ENCODE peak calls at places on chromosomes 3 and 15, in eight cellular contexts. X is cardiac muscle cell; F is NT2/D1; T is OCI-LY7; H is neuronal stem cell; G is CD8-positive, alpha-beta T cell; K is kidney epithelial cell; B is left ventricle myocardium inferior. Z is an unnamed sample.

GRCh38 chr3:183931881-183932280 is 47.2 kb upstream of the PARL start:
- DNase-seq in X (no peak), H (no peak), B (no peak), K (no peak), F (no peak), T (no peak), G (no peak), Z (no peak)

GRCh38 chr3:150312018-150312657 is 96.0 kb upstream of the TSC22D2 start:
- DNase-seq in X (no peak), K (no peak), G (no peak), T (no peak), H (no peak), F (no peak), B (no peak), Z (no peak)

GRCh38 chr15:77327168-77327567 is 92.7 kb downstream of the PEAK1 start:
- DNase-seq in F (no peak), K (no peak), H (no peak), G (no peak), X (no peak), T (no peak), B (no peak), Z (no peak)

GRCh38 chr15:31392761-31393401 is 66.2 kb downstream of the KLF13 start:
- DNase-seq in G (peak), K (no peak), T (peak), B (peak), X (peak), H (no peak), F (no peak), Z (no peak)

GRCh38 chr15:63083046-63083445 is 38.6 kb upstream of the LACTB start:
- DNase-seq in T (no peak), K (no peak), H (no peak), G (no peak), B (peak), X (no peak), F (no peak), Z (no peak)

GRCh38 chr15:32889189-32889588 is 171.4 kb downstream of the GREM1 start:
- DNase-seq in B (no peak), K (no peak), X (no peak), G (no peak), H (no peak), T (no peak), F (no peak), Z (no peak)

GRCh38 chr15:99433026-99433756 is 132.6 kb upstream of the MEF2A start:
- DNase-seq in K (no peak), H (no peak), G (peak), F (no peak), B (peak), X (peak), T (no peak), Z (no peak)

GRCh38 chr15:75061272-75061671 is 37.9 kb downstream of the PPCDC start:
- DNase-seq in H (no peak), K (no peak), T (no peak), B (no peak), G (peak), F (no peak), X (no peak), Z (no peak)

GRCh38 chr15:45123397-45123796 is 6.3 kb downstream of the DUOXA1 start:
- DNase-seq in B (no peak), X (no peak), H (no peak), K (no peak), T (no peak), G (no peak), F (no peak), Z (no peak)

GRCh38 chr3:115085197-115085865 is 61.8 kb downstream of the ZBTB20 start:
- DNase-seq in H (no peak), X (no peak), F (no peak), K (no peak), B (no peak), T (no peak), G (no peak), Z (no peak)

GRCh38 chr3:72665103-72665502 is 183.1 kb downstream of the SHQ1 start:
- DNase-seq in G (no peak), F (no peak), H (no peak), K (no peak), X (no peak), B (no peak), T (no peak), Z (no peak)

GRCh38 chr3:136979204-136979603 is 21.4 kb downstream of the IL20RB start:
- DNase-seq in X (no peak), T (no peak), H (no peak), B (no peak), F (no peak), G (no peak), K (no peak), Z (no peak)

GRCh38 chr15:94097567-94097966 is 133.8 kb upstream of the MCTP2 start:
- DNase-seq in B (no peak), F (no peak), H (no peak), G (no peak), K (no peak), X (no peak), T (no peak), Z (no peak)

GRCh38 chr3:193884652-193885051 is 251.3 kb upstream of the HES1 start:
- DNase-seq in K (no peak), G (no peak), T (no peak), X (no peak), H (no peak), B (no peak), F (no peak), Z (no peak)

GRCh38 chr15:73601449-73602425 is 31.5 kb downstream of the NPTN start:
- DNase-seq in B (peak), G (no peak), X (peak), F (no peak), T (no peak), K (no peak), H (no peak), Z (no peak)

GRCh38 chr3:136752046-136752326 is 192 bp downstream of the STAG1 start:
- DNase-seq in G (no peak), H (no peak), F (no peak), B (no peak), K (no peak), X (no peak), T (peak), Z (no peak)

GRCh38 chr15:60043744-60044435 is 39.8 kb downstream of the FOXB1 start:
- DNase-seq in T (no peak), X (no peak), G (no peak), H (no peak), F (no peak), K (no peak), B (no peak), Z (no peak)

GRCh38 chr3:145383416-145383815 is 777.6 kb downstream of the PLOD2 start:
- DNase-seq in F (no peak), X (no peak), T (no peak), B (no peak), H (no peak), G (no peak), K (no peak), Z (no peak)

GRCh38 chr3:170258105-170258487 is 35.9 kb downstream of the PRKCI start:
- DNase-seq in T (no peak), B (no peak), X (no peak), F (peak), H (no peak), K (no peak), G (no peak), Z (no peak)

GRCh38 chr3:156388469-156389150 is 166.3 kb downstream of the SSR3 start:
- DNase-seq in X (peak), F (no peak), G (no peak), H (no peak), T (no peak), B (peak), K (peak), Z (peak)

GRCh38 chr15:34799149-34799824 is 3.9 kb upstream of the ACTC1 start:
- DNase-seq in G (no peak), H (no peak), B (peak), K (no peak), X (peak), T (no peak), F (no peak), Z (no peak)

GRCh38 chr3:135967867-135968266 is 2.3 kb downstream of the PPP2R3A start:
- DNase-seq in F (no peak), H (no peak), X (no peak), G (no peak), K (no peak), T (no peak), B (no peak), Z (no peak)

GRCh38 chr3:195909294-195909644 is 918 bp upstream of the TNK2 start:
- DNase-seq in K (no peak), B (no peak), F (no peak), H (no peak), G (no peak), T (no peak), X (no peak), Z (no peak)

GRCh38 chr3:66442254-66443249 is 58.3 kb downstream of the LRIG1 start:
- DNase-seq in K (no peak), H (no peak), X (peak), G (no peak), B (peak), T (no peak), F (peak), Z (no peak)

GRCh38 chr3:46370784-46371183 is at the start of gene CCR5:
- DNase-seq in G (no peak), H (no peak), F (no peak), K (no peak), X (no peak), T (no peak), B (no peak), Z (no peak)

GRCh38 chr3:1092771-1093170 is at the start of gene CNTN6:
- DNase-seq in T (no peak), F (peak), G (no peak), H (peak), X (peak), B (no peak), K (peak), Z (no peak)

GRCh38 chr3:169999433-169999832 is 32.8 kb downstream of the SEC62 start:
- DNase-seq in X (no peak), T (no peak), G (no peak), B (no peak), F (no peak), H (no peak), K (no peak), Z (no peak)

GRCh38 chr15:60908888-60909287 is 320.2 kb downstream of the RORA start:
- DNase-seq in F (no peak), X (no peak), T (no peak), H (no peak), G (no peak), B (no peak), K (no peak), Z (no peak)

GRCh38 chr3:186760141-186760813 is 23.1 kb upstream of the EIF4A2 start:
- DNase-seq in G (no peak), B (no peak), X (no peak), T (no peak), H (no peak), K (peak), F (no peak), Z (no peak)

GRCh38 chr3:122299872-122300460 is 25.1 kb upstream of the CSTA start:
- DNase-seq in B (no peak), K (no peak), H (no peak), F (peak), T (peak), X (peak), G (no peak), Z (no peak)

GRCh38 chr3:70740872-70741271 is 428.4 kb upstream of the MDFIC2 start:
- DNase-seq in K (no peak), H (no peak), B (no peak), T (no peak), F (no peak), X (no peak), G (no peak), Z (no peak)

GRCh38 chr15:48851956-48852355 is 26.0 kb upstream of the EID1 start:
- DNase-seq in X (no peak), K (no peak), H (no peak), B (no peak), F (no peak), G (no peak), T (no peak), Z (no peak)

GRCh38 chr3:71022552-71023335 is 560.8 kb downstream of the FOXP1 start:
- DNase-seq in X (peak), K (no peak), F (peak), H (peak), G (no peak), T (no peak), B (no peak), Z (no peak)

GRCh38 chr3:181264491-181264890 is 275.0 kb upstream of the DNAJC19 start:
- DNase-seq in G (no peak), K (no peak), B (no peak), F (no peak), X (no peak), T (no peak), H (no peak), Z (no peak)

GRCh38 chr3:181267312-181267711 is 277.8 kb upstream of the DNAJC19 start:
- DNase-seq in F (no peak), G (no peak), T (no peak), X (no peak), B (no peak), H (no peak), K (no peak), Z (no peak)

DNA sequence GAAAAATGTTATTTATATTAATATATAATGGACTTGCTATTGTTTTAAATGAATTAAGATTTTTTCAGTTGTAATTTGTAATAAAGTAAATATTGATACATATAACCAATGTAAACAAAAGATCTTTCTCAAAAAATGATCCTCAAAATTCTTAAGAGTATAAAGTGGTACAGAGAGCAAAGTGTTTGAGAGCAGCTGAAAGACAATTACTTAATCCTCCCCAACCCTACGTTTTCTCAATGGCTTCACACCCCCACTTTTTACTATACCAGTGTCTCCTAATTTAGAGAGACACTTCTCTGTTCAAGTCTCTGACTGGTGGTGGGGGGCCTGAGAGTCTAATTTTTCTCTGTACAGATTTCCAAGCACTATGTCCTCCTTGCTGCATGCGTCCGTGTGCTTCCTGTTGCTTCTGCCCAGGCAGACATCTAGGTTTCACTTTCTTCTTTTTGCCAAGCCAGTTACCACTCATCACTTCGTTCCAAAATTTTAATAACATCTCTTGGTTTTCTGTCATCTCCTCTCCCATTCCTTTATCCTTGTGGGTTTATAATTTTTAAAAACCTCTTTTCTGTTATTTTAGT is 276.3 kb upstream of the DNAJC19 start:
- DNase-seq in F (no peak), G (no peak), B (no peak), X (no peak), T (peak), K (no peak), H (no peak), Z (no peak)
- H3K4me3 ChIP-seq in F (no peak), G (no peak), B (no peak), X (no peak), T (peak), K (no peak), H (no peak), Z (peak)

GRCh38 chr3:155297100-155297499 is 3.6 kb upstream of the STRIT1 start:
- DNase-seq in T (no peak), X (no peak), B (no peak), K (no peak), G (no peak), F (no peak), H (no peak), Z (no peak)
- H3K4me3 ChIP-seq in T (no peak), X (no peak), B (no peak), K (no peak), G (no peak), F (no peak), H (no peak), Z (no peak)

DNA sequence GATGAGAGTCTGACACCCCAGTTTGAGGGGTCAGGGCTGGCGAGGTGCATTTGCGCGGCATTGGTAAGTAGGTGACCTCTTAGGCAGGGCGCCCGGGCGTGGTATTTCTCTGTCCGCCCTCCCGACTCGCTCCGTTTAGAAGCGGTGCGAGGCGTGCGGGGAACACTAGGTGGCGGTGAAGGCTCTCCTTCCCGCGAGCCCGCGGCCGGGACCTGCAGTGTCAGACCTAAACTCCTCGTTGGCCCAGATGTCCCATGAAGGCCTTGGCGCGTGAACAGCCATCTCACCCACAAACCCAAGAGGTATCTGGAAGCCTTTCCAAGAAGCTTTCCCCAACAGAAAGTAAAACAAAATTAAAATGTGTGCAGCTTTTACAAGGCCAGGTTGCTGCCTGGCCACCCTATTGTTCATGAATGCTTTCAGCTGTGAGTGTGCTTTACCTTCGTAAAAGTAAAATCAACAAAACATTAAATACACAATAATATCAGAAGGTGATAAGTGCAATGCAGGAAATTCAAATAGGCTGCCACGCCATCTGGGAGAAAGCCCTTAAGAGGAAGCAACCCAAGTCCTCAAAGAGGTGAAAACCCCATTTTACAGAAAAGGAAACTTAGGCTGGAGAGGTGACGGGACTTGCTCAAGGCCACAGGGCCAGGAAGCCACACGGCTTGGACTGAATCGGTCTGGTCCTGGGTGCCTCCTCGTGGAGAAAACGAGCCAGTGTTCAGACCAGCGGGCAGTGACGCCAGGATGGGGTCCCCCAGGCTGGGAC is 120.3 kb downstream of the ETFA start:
- DNase-seq in H (peak), F (peak), K (no peak), X (peak), T (peak), G (peak), B (peak), Z (no peak)
- H3K4me3 ChIP-seq in H (no peak), F (no peak), K (no peak), X (no peak), T (no peak), G (no peak), B (peak), Z (peak)

DNA sequence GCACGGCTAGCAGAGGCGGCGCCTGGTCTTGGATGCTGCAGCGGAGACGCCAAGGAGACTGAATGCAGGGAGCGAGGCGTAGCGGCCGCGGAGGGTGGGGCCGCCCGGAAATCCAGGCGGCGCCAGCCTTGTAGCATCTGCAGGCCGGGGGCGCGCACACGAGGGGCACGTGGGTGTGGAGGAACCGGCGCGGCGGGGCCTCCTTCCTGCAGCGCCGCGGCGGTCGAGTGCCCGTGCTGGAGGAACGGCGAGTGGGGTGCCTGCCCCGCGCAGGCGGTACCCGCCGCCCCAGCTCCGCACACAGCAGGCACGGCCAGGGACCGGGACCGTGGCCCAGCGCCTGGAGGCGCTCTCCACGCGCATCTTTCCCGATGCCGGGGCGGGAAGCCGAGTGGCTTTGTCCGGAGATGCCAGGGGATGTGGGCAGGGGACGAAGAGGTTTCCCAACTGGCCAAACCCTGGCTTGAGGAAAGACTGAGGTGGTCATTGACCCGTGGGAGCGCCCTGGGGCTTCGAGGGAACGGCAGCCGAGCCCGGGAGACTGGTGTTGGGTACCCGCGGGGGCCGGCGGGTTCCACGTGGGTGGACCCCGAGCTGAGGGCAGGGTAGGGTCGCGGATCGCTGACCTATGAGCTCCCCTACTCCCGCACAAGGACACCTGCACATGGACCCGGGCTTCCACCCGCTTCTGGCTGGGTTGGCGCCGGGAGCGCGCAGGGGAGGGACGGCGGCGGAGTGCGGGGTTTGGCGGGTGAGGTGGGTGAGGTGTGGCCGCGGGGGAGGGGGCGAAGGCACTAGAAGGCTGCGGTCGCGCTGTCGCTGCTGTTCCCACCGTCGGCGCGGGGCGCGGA is 246.4 kb upstream of the TOPAZ1 start:
- DNase-seq in K (no peak), H (peak), F (peak), T (peak), X (peak), B (no peak), G (no peak), Z (no peak)
- H3K4me3 ChIP-seq in K (peak), H (peak), F (peak), T (peak), X (peak), B (peak), G (peak), Z (peak)

DNA sequence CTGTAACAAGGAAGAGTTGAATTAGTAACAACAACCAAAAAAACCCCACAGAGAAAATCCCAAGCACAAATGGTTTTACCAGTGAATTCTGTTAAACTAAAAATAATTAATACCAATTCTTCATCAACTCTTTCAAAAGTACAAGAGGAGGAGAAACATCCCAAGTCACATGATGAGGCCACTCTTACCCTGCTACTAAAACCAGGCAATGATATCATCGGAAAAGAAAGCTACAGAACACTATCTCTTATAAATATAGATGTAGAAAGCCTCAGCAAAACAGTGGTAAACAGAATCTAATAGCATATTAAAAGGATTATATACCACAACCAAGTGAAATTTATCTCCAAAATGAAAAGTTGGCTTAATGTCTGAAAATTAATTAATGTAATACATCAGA is 168.1 kb upstream of the SLCO3A1 start:
- DNase-seq in G (no peak), H (no peak), K (no peak), X (no peak), T (no peak), F (no peak), B (no peak), Z (no peak)
- H3K4me3 ChIP-seq in G (no peak), H (no peak), K (no peak), X (no peak), T (no peak), F (no peak), B (no peak), Z (no peak)

Z was measured in AG04449.